ENCODE peak calls at places on chromosomes 2 and 18, in six cellular contexts. H is AG04450, V is GM12864, Q is transverse colon, B is Panc1, P is lower lobe of right lung. S is an unnamed sample.

GRCh38 chr18:61580061-61580460 is 246.8 kb downstream of the CDH20 start:
- DNase-seq in V (no peak), B (no peak), Q (no peak), H (no peak), P (no peak), S (no peak)

GRCh38 chr2:226873051-226873620 is 37.3 kb downstream of the RHBDD1 start:
- DNase-seq in B (no peak), H (no peak), P (no peak), Q (no peak), V (no peak), S (no peak)

GRCh38 chr2:213067888-213068287 is 83.5 kb downstream of the IKZF2 start:
- DNase-seq in Q (no peak), V (no peak), B (no peak), P (no peak), H (no peak), S (no peak)

GRCh38 chr2:21715865-21716264 is 592.1 kb downstream of the TDRD15 start:
- DNase-seq in V (no peak), Q (no peak), B (no peak), P (no peak), H (no peak), S (no peak)

GRCh38 chr18:10490401-10491289 is 35.2 kb upstream of the NAPG start:
- DNase-seq in Q (peak; percentile 49), B (peak; percentile 10), V (peak; percentile 52), P (no peak), H (no peak), S (no peak)

GRCh38 chr18:51196811-51197660 is 445 bp downstream of the MEX3C start:
- DNase-seq in V (no peak), P (no peak), H (no peak), Q (peak; percentile 64), B (no peak), S (peak; percentile 53)

GRCh38 chr18:51503351-51503750 is 305.9 kb upstream of the MEX3C start:
- DNase-seq in B (no peak), H (no peak), V (no peak), Q (no peak), P (no peak), S (no peak)

GRCh38 chr2:197265931-197266330 is 44.6 kb downstream of the ANKRD44 start:
- DNase-seq in H (no peak), B (no peak), Q (no peak), P (no peak), V (no peak), S (no peak)

GRCh38 chr2:130728549-130729310 is at the start of gene GPR148:
- DNase-seq in P (no peak), B (no peak), V (no peak), Q (no peak), H (no peak), S (no peak)

GRCh38 chr2:197075754-197076337 is 149.3 kb upstream of the PGAP1 start:
- DNase-seq in Q (no peak), P (no peak), H (no peak), V (no peak), B (no peak), S (peak; percentile 42)

GRCh38 chr2:99701503-99701902 is 211.7 kb upstream of the REV1 start:
- DNase-seq in Q (no peak), B (no peak), H (no peak), P (no peak), V (no peak), S (no peak)

GRCh38 chr2:134435936-134436335 is 182.1 kb downstream of the MGAT5 start:
- DNase-seq in V (no peak), Q (no peak), H (no peak), B (no peak), P (no peak), S (no peak)

GRCh38 chr2:192534076-192534475 is 339.3 kb upstream of the TMEFF2 start:
- DNase-seq in H (no peak), B (no peak), V (no peak), P (no peak), Q (no peak), S (no peak)

GRCh38 chr18:13269599-13270011 is 51.0 kb downstream of the LDLRAD4 start:
- DNase-seq in H (no peak), Q (peak; percentile 31), B (no peak), V (no peak), P (no peak), S (no peak)

GRCh38 chr2:30217644-30218361 is 13.5 kb upstream of the LBH start:
- DNase-seq in P (peak; percentile 77), H (no peak), Q (peak; percentile 82), B (no peak), V (no peak), S (no peak)

GRCh38 chr18:63844254-63844653 is 43.3 kb upstream of the SERPINB2 start:
- DNase-seq in B (no peak), V (no peak), P (no peak), Q (no peak), H (no peak), S (no peak)

GRCh38 chr2:192487636-192488035 is 292.9 kb upstream of the TMEFF2 start:
- DNase-seq in P (no peak), B (no peak), H (no peak), Q (peak; percentile 45), V (no peak), S (no peak)

GRCh38 chr2:9749546-9750223 is 93.6 kb upstream of the TAF1B start:
- DNase-seq in P (no peak), V (no peak), Q (no peak), H (no peak), B (no peak), S (no peak)

GRCh38 chr18:76943542-76944339 is 121.4 kb downstream of the ZNF236 start:
- DNase-seq in V (no peak), P (peak; percentile 83), Q (no peak), B (no peak), H (peak; percentile 60), S (no peak)

GRCh38 chr18:63586966-63587365 is at the start of gene SERPINB13:
- DNase-seq in Q (no peak), H (no peak), V (no peak), P (no peak), B (no peak), S (no peak)

GRCh38 chr2:47653909-47654789 is 128.8 kb upstream of the MSH6 start:
- DNase-seq in P (no peak), H (no peak), Q (peak; percentile 54), B (no peak), V (no peak), S (peak; percentile 50)

DNA sequence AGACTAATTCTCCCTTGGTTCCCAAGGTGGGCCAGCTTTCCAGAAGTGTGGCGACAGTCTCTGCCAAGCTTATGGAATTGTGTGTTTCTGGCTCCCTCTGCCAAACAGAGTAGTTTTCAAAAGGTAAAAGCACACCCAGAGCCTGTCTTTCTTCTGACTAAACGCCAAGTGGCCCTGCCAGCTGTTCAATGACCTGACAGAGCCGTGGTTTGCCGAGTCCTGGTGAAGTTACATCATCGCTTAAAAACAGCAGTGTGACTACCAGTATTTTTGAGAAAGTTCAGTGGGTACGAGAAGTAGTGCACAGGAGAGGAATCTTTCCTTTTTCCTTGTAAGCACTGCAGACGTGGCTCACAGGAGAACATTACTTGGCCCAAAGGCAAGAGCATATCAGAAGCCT is 1.9 kb downstream of the PER2 start:
- DNase-seq in P (peak; percentile 74), H (peak; percentile 62), V (no peak), Q (peak; percentile 67), B (no peak), S (no peak)
- TF ChIP-seq CTCF in P (no peak), H (no peak), V (no peak), Q (no peak), B (no peak), S (no peak)

GRCh38 chr2:105399207-105399861 is 483 bp upstream of the FHL2 start:
- DNase-seq in Q (no peak), V (no peak), P (no peak), H (no peak), B (no peak), S (no peak)
- H3K4me3 ChIP-seq in Q (peak overlapping the region; percentile 75), V (no peak overlapping the region), P (peak overlapping the region; percentile 57), H (peak overlapping the region; percentile 26), B (peak overlapping the region; percentile 86), S (no peak overlapping the region)

DNA sequence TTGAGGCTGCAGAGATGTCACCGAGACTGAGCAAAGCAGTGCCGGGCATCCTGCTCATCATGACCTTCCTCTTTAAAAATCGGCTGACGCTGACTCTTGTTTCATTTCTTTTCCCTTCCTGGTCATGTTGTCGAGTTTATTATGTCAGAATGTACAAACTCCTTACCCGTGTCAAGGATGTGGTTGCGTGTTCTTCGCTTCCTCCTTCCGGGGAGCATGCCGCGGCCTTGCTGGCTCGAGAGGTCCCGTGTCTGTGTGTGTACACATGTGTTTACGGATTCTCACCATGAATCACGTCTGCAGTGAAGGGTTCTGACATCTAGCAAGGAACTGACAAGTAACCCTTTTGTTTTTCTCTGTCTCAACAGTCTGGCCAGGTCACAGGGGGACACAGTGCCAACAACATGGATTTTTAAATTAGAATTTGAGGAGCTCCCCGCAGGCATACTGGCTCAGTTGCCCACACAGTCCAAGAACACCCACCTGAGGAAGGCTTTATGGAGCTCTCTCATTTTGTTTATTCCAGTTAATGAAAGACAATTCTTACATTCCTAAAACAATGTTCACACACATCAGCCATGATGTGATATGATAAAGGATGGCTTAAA is 60.2 kb downstream of the MYT1L start:
- DNase-seq in V (no peak), B (no peak), Q (no peak), H (no peak), P (no peak), S (no peak)
- TF ChIP-seq CTCF in V (no peak), B (no peak), Q (no peak), H (no peak), P (no peak), S (no peak)

DNA sequence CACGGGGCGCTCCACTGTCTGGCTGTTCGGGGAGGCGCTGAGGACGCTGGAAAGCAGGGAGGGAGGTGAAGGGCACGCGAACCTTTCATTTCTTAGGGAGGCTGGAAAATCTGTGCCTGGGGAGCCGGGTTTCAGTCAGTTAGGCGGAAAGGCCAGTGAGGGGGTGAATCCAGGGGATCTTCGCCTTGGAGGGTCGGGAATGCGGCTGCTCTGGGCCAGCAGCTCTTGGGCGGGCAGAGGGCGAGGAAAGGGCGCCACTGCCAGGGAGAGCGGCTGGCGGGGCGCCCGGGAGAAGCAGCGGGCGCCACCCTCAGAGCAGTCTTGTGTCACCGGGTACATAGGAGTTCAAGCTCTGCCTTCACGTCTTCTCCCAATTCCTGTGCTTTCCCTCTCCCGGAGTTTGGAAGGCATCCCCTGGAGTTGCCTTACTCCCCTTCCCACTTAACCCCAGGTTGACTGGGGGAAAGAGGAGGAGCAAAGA is 1.4 kb downstream of the CCDC85A start:
- DNase-seq in H (no peak), P (no peak), V (no peak), B (no peak), Q (no peak), S (no peak)
- H3K4me3 ChIP-seq in H (no peak overlapping the region), P (peak overlapping the region; percentile 75), V (no peak overlapping the region), B (peak overlapping the region; percentile 54), Q (peak overlapping the region; percentile 72), S (no peak overlapping the region)

DNA sequence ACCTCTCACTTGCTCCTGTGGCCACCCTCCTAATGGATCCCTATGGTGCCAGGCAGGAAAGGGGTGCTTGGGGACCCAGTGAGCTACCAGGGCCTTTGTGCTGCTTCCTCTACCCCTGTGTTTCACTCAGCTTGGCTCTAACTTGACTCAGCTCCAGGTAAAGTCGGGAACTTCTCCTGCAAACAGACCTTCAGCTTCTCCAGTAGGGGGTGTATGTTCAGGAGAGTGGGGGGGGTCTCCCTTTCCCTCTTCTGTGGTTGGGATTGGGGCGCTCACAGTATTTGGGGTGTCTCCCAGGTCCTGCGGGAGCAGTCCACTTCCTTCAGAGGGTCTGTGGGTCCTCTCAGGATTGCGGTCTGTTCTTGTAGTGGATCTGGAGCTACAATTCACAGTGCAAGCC is 26.2 kb upstream of the SAP130 start:
- DNase-seq in B (no peak), Q (no peak), V (no peak), P (no peak), H (no peak), S (no peak)
- TF ChIP-seq CTCF in B (no peak), Q (no peak), V (no peak), P (no peak), H (no peak), S (no peak)

GRCh38 chr2:120110062-120110362 is 97.1 kb downstream of the EPB41L5 start:
- DNase-seq in V (no peak), B (no peak), H (no peak), Q (no peak), P (no peak), S (no peak)
- H3K4me3 ChIP-seq in V (no peak overlapping the region), B (no peak overlapping the region), H (no peak overlapping the region), Q (no peak overlapping the region), P (no peak overlapping the region), S (no peak overlapping the region)

S was measured in BE2C.